ENCODE peak calls at places on chromosome 22, in seven cellular contexts. Z is ovary, E is uterus, K is body of pancreas, J is transverse colon, U is erythroblast, M is upper lobe of left lung. X is an unnamed sample.

GRCh38 chr22:17946691-17947367 is 77.5 kb downstream of the MICAL3 start:
- DNase-seq in Z (no peak), E (no peak), K (no peak), J (no peak), U (no peak), M (peak; percentile 14), X (no peak)

GRCh38 chr22:45777046-45777851 is 105.6 kb downstream of the ATXN10 start:
- DNase-seq in Z (no peak), E (no peak), K (no peak), J (no peak), U (no peak), M (no peak), X (no peak)

GRCh38 chr22:24845036-24845918 is 39.3 kb downstream of the SGSM1 start:
- DNase-seq in Z (no peak), E (no peak), K (no peak), J (no peak), U (no peak), M (no peak), X (no peak)

GRCh38 chr22:17890245-17890671 is 116.0 kb upstream of the BID start:
- DNase-seq in Z (no peak), E (no peak), K (no peak), J (peak; percentile 55), U (no peak), M (no peak), X (no peak)

GRCh38 chr22:27253541-27253940 is 548.0 kb downstream of the MN1 start:
- DNase-seq in Z (no peak), E (no peak), K (no peak), J (no peak), U (no peak), M (no peak), X (no peak)

GRCh38 chr22:45284705-45285305 is at the start of gene UPK3A:
- DNase-seq in Z (no peak), E (no peak), K (peak; percentile 89), J (peak; percentile 88), U (peak; percentile 37), M (peak; percentile 85), X (no peak)

GRCh38 chr22:24420072-24420976 is 7.1 kb upstream of the ADORA2A start:
- DNase-seq in Z (no peak), E (peak; percentile 62), K (no peak), J (no peak), U (no peak), M (no peak), X (no peak)

GRCh38 chr22:46891382-46891951 is 129.0 kb downstream of the TBC1D22A start:
- DNase-seq in Z (no peak), E (no peak), K (no peak), J (no peak), U (no peak), M (no peak), X (no peak)

GRCh38 chr22:44753189-44754042 is 1.0 kb downstream of the ARHGAP8 start:
- DNase-seq in Z (no peak), E (no peak), K (peak; percentile 36), J (no peak), U (no peak), M (no peak), X (no peak)

GRCh38 chr22:50247748-50248147 is 2.9 kb upstream of the TUBGCP6 start:
- DNase-seq in Z (peak; percentile 51), E (no peak), K (no peak), J (peak; percentile 77), U (peak; percentile 55), M (no peak), X (no peak)

GRCh38 chr22:49936018-49936972 is 17.9 kb downstream of the CRELD2 start:
- DNase-seq in Z (peak; percentile 96), E (peak; percentile 95), K (peak; percentile 85), J (peak; percentile 92), U (peak; percentile 64), M (peak; percentile 98), X (peak; percentile 82)

GRCh38 chr22:50318698-50319411 is 8.0 kb downstream of the DENND6B start:
- DNase-seq in Z (no peak), E (no peak), K (no peak), J (no peak), U (no peak), M (no peak), X (no peak)

GRCh38 chr22:20749453-20749852 is 24.5 kb upstream of the SERPIND1 start:
- DNase-seq in Z (no peak), E (no peak), K (no peak), J (no peak), U (no peak), M (peak; percentile 38), X (no peak)

GRCh38 chr22:49205401-49205800 is 622.3 kb downstream of the BRD1 start:
- DNase-seq in Z (no peak), E (peak; percentile 2), K (no peak), J (no peak), U (no peak), M (peak; percentile 8), X (no peak)

GRCh38 chr22:46297151-46297819 is 615 bp downstream of the GTSE1 start:
- DNase-seq in Z (peak; percentile 60), E (peak; percentile 32), K (peak; percentile 27), J (no peak), U (peak; percentile 81), M (no peak), X (no peak)

GRCh38 chr22:50699001-50699753 is 26.6 kb downstream of the SHANK3 start:
- DNase-seq in Z (peak; percentile 5), E (no peak), K (peak; percentile 5), J (no peak), U (no peak), M (no peak), X (no peak)

GRCh38 chr22:49979587-49980264 is 19.2 kb downstream of the PIM3 start:
- DNase-seq in Z (no peak), E (no peak), K (peak; percentile 65), J (peak; percentile 53), U (peak; percentile 68), M (peak; percentile 63), X (no peak)

GRCh38 chr22:48100685-48101417 is 1338.4 kb downstream of the TBC1D22A start:
- DNase-seq in Z (no peak), E (no peak), K (no peak), J (no peak), U (no peak), M (no peak), X (no peak)

GRCh38 chr22:42909363-42910058 is 52.4 kb upstream of the ARFGAP3 start:
- DNase-seq in Z (no peak), E (no peak), K (peak; percentile 49), J (no peak), U (no peak), M (no peak), X (no peak)

GRCh38 chr22:24053481-24054226 is 42.5 kb downstream of the CABIN1 start:
- DNase-seq in Z (no peak), E (no peak), K (no peak), J (no peak), U (no peak), M (no peak), X (no peak)

GRCh38 chr22:40844951-40845350 is 11.5 kb downstream of the ST13 start:
- DNase-seq in Z (no peak), E (no peak), K (no peak), J (no peak), U (no peak), M (no peak), X (no peak)

GRCh38 chr22:39528681-39529486 is 3.7 kb downstream of the RPS19BP1 start:
- DNase-seq in Z (peak; percentile 91), E (peak; percentile 88), K (peak; percentile 93), J (peak; percentile 95), U (peak; percentile 97), M (peak; percentile 95), X (peak; percentile 84)

DNA sequence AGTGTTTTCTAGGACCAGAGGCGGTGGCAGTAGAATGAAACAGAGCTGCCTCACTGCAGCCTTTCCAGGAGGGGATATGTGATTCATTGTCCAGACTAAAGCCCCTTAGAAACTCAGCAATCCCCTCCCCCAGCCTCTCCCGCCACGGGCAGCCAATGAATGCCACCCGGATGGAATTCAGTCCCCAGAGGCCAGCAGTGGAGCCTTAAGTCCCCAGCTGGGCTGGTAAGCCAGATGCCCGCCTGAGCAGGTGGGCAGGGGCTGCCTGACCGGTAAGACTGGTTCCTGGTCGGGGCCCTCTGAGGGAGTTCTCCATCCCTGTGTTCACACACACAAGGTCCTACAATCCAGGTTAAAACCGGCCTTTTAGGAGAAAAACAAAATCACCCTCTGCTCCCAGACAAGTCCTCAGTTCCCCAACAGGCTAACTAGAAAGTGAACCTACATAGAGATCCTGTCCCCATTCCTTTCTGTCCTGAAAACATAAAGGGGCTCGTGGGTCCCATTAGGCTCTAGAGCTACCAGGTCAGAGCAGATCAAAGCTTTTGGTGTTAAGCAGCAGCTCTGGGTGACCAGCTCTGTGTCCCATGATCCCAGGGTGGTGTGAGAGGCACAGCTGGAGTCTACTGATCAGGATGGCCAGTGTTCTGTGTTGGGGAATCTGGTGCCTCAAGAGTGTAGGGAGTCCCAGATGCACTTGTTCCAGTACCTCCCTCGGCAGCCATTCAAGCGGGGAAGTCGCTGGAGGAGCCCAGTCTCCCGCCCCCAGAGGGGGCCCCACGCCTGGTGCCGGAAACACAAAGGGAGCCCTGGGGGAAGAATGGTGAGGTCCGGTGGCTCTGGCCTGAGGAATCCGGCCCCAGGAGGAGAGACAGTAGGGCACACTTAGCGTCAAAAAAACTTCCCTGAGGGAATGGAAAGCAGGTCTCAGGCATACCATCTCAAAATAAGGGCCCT is 2.6 kb downstream of the PATZ1 start:
- DNase-seq in Z (peak; percentile 65), E (no peak), K (peak; percentile 93), J (peak; percentile 81), U (peak; percentile 43), M (peak; percentile 85), X (peak; percentile 8)
- TF ChIP-seq POLR2A in Z (no peak), E (no peak), K (no peak), J (no peak), U (no peak), M (no peak), X (no peak)

GRCh38 chr22:37244114-37244921 is at the start of gene RAC2:
- DNase-seq in Z (peak; percentile 6), E (peak; percentile 26), K (peak; percentile 54), J (peak; percentile 92), U (peak; percentile 88), M (peak; percentile 89), X (peak; percentile 45)
- TF ChIP-seq POLR2A in Z (no peak), E (no peak), K (peak; percentile 40), J (peak; percentile 51), U (peak; percentile 89), M (no peak), X (no peak)

DNA sequence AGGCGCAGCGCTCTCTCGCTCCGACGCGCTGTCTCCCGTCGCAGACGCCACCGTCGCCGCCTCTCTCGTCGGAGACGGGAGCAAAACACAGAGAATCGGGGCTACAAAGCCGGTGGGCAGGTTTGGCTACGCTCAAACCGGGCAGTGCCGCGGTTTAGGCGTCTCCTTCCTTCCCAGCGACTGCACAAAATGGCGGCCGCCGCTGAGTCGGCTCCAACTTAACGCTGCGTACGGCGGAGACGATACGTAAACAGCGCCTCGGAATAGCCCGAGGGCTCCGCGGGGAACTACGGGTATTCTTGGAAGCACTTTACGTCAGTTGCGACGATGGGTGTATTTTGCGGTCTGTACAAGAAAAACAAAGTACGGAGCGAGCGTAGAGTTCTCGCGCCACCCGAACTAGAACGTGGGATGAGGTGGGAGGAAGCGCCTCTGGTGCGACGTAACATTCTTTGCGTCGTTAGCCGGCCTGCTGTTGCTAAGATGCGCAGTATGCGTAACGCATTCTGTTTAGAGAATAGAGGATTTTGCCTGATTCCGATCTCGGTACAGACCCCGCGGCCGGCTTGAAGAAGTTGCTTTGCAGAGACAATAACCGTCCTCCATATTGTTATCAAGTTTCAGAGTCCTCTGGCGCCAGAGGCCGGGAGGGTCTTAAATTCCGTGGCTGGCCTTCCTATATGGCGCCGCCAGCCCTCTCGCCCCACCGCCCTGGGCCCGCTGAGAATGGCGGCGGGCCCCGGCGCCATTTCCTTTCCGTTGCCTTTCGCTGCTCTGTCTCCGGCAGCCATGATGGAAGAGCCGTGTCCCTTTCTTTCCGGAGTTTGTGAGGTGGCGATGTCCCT is at the start of gene DDX17:
- DNase-seq in Z (peak; percentile 92), E (peak; percentile 96), K (peak; percentile 96), J (peak; percentile 95), U (peak; percentile 99), M (peak; percentile 95), X (peak; percentile 96)
- TF ChIP-seq POLR2A in Z (peak; percentile 85), E (peak; percentile 50), K (peak; percentile 90), J (peak; percentile 82), U (peak; percentile 90), M (peak; percentile 79), X (peak; percentile 75)

GRCh38 chr22:37024339-37025157 is 5.0 kb downstream of the MPST start:
- DNase-seq in Z (no peak), E (no peak), K (no peak), J (peak; percentile 37), U (no peak), M (no peak), X (no peak)
- TF ChIP-seq POLR2A in Z (no peak), E (no peak), K (no peak), J (peak; percentile 49), U (no peak), M (no peak), X (no peak)